ENCODE peak calls at places on chromosome 18, in four cellular contexts. S is K562, O is HepG2, K is WTC11. W is an unnamed sample.

GRCh38 chr18:44826418-44827259 is 146.0 kb downstream of the SETBP1 start:
- DNase-seq in S (no peak), O (no peak), K (no peak), W (no peak)

GRCh38 chr18:59961086-59961485 is 61.3 kb downstream of the PMAIP1 start:
- DNase-seq in S (no peak), O (no peak), K (no peak), W (no peak)

GRCh38 chr18:2988041-2988794 is 24.7 kb downstream of the LPIN2 start:
- DNase-seq in S (no peak), O (no peak), K (no peak), W (no peak)

GRCh38 chr18:27954226-27954625 is 222.7 kb downstream of the CDH2 start:
- DNase-seq in S (no peak), O (no peak), K (no peak), W (no peak)

GRCh38 chr18:5993938-5994337 is 98.6 kb upstream of the TMEM200C start:
- DNase-seq in S (no peak), O (no peak), K (no peak), W (no peak)

GRCh38 chr18:63316612-63317555 is 2.7 kb downstream of the BCL2 start:
- DNase-seq in S (no peak), O (no peak), K (no peak), W (no peak)

GRCh38 chr18:60067426-60068210 is 167.8 kb downstream of the PMAIP1 start:
- DNase-seq in S (no peak), O (no peak), K (no peak), W (no peak)

GRCh38 chr18:9599328-9599727 is 15.0 kb downstream of the PPP4R1 start:
- DNase-seq in S (no peak), O (no peak), K (no peak), W (no peak)

GRCh38 chr18:46754661-46755292 is 2.1 kb downstream of the ST8SIA5 start:
- DNase-seq in S (no peak), O (peak; percentile 2), K (peak; percentile 54), W (no peak)

GRCh38 chr18:23565916-23566547 is 20.3 kb downstream of the NPC1 start:
- DNase-seq in S (no peak), O (no peak), K (no peak), W (no peak)

GRCh38 chr18:51622676-51623075 is 425.2 kb upstream of the MEX3C start:
- DNase-seq in S (no peak), O (no peak), K (peak; percentile 16), W (no peak)

GRCh38 chr18:28331551-28331950 is 154.6 kb upstream of the CDH2 start:
- DNase-seq in S (no peak), O (no peak), K (no peak), W (no peak)

GRCh38 chr18:11095674-11096293 is 53.6 kb downstream of the PIEZO2 start:
- DNase-seq in S (no peak), O (no peak), K (no peak), W (no peak)

GRCh38 chr18:11096839-11097750 is 52.3 kb downstream of the PIEZO2 start:
- DNase-seq in S (no peak), O (no peak), K (no peak), W (no peak)

GRCh38 chr18:11091746-11092145 is 57.6 kb downstream of the PIEZO2 start:
- DNase-seq in S (no peak), O (no peak), K (no peak), W (no peak)

GRCh38 chr18:11095211-11095610 is 54.2 kb downstream of the PIEZO2 start:
- DNase-seq in S (no peak), O (no peak), K (no peak), W (no peak)

GRCh38 chr18:11096411-11096810 is 53.0 kb downstream of the PIEZO2 start:
- DNase-seq in S (no peak), O (no peak), K (no peak), W (no peak)
- TF ChIP-seq ELF4 in S (no peak), O (no peak), K (no peak), W (no peak)

DNA sequence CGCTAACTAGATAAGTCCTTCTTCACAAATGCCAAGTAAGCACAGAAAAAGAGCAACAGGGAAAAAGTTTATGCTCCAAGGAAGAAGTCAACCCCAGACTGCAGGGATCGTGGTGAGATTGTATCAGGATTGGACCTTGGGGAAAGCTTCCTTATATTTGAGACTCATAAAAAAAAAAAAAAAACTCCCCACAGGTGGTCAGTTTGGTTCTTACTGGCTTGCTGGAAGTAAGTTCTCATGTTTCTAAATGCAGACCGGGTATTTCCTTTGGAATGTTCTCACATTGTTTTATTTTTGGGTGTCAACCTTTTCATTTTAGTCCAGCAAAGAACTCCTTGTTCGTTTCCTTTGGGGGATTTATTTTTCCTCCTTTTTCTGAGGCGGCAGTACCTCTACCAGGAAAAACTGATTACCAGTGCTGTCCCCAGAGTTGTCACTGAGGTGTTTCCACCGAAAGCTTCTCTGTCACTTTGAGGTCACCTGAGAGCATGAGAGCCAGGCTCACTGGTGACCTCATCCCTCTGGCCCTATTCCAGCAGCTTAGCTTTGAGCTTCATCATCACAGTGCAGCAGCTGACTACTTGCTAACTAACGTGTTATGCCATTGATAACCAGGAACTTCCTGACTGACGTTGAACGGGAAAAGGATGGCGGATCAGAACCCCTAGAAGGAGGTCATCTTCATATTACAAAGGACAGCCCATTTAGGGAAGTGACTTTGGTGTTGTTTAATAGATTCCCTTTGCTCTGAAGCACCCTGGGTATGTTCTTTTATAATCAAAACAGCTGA is 16.8 kb upstream of the ATP8B1 start:
- DNase-seq in S (peak; percentile 74), O (peak; percentile 71), K (no peak), W (peak; percentile 33)
- TF ChIP-seq ELF4 in S (no peak), O (no peak), K (no peak), W (no peak)

DNA sequence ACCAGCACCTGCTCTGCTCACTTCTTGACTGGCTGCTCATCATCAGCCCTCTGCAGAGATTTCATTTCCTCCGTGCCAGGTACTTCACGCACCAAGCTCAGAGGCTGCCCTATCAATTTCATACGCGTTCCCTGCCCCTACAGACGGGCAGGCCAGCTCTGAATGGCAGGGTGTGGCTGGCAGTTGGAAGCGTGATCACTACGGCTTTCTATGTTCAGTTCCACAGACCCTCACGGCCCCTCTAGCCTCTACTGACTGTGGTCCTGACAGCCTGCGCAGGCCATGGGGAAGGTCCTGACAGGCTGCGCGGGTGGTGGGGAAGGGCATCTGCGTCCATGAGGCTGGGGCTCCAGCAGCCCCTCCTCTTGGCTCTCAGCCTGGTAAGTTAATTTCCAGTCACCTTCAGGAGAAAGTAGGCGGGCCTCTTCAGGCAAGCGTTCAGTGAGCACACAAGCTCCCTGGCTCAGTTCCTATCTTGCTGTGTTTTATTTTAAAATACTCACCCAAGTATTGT is 154.8 kb downstream of the ZNF236 start:
- DNase-seq in S (no peak), O (no peak), K (no peak), W (no peak)
- TF ChIP-seq ELF4 in S (no peak), O (no peak), K (no peak), W (no peak)

GRCh38 chr18:54777989-54778388 is 50.3 kb upstream of the RAB27B start:
- DNase-seq in S (no peak), O (no peak), K (no peak), W (no peak)

GRCh38 chr18:54774971-54775665 is 53.2 kb upstream of the RAB27B start:
- DNase-seq in S (no peak), O (no peak), K (no peak), W (no peak)

GRCh38 chr18:54775686-54776085 is 52.6 kb upstream of the RAB27B start:
- DNase-seq in S (no peak), O (no peak), K (no peak), W (peak; percentile 8)

GRCh38 chr18:54777118-54777791 is 51.0 kb upstream of the RAB27B start:
- DNase-seq in S (no peak), O (no peak), K (no peak), W (no peak)

GRCh38 chr18:54776282-54776977 is 51.8 kb upstream of the RAB27B start:
- DNase-seq in S (no peak), O (peak; percentile 37), K (no peak), W (no peak)
- TF ChIP-seq ELF4 in S (no peak), O (no peak), K (no peak), W (no peak)

DNA sequence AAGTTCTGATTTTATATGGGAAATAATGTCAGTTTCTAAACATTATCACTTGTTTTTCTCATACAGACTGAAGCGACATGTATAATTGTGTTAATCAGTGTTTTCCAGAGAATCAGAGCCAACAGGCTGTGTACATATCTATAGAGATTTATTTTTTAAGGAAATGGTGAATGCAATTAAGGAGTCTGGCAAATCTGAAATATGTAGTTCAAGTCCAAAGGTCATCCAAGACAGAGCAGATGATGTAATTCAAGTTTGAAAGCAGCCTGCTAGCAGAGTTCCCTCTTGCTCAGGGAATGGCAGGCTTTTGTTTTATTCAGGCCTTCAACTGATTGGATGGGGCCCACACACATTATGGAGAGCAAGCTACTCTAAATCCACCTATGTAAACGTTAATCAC is 282.6 kb downstream of the CBLN2 start:
- DNase-seq in S (no peak), O (no peak), K (no peak), W (no peak)
- TF ChIP-seq ELF4 in S (no peak), O (no peak), K (no peak), W (no peak)

DNA sequence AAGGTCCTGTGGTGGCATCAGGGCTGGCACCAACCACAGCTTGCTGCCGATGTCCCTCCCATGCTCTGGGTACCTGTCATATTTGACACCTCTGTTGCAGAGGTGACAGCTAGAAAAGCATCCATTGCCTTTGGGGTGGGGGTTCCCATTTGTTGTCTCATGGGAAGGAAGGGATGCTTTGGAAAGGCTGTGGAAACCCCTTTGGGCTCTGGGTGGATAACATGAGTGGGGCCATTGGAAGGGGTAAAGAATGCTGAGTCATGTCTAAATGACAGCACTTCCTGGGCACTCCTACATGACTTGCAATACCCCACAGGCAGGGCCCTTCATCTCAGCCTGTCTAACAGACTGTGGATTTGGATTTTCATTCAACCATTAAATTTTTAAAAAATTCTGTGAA is 27.8 kb downstream of the CTIF start:
- DNase-seq in S (peak; percentile 61), O (no peak), K (no peak), W (no peak)
- TF ChIP-seq ELF4 in S (peak; percentile 72), O (no peak), K (no peak), W (no peak)

GRCh38 chr18:55768255-55768654 is 180.3 kb upstream of the TCF4 start:
- DNase-seq in S (no peak), O (no peak), K (peak; percentile 27), W (no peak)

GRCh38 chr18:55762424-55762823 is 174.4 kb upstream of the TCF4 start:
- DNase-seq in S (no peak), O (no peak), K (no peak), W (no peak)

GRCh38 chr18:55763805-55764204 is 175.8 kb upstream of the TCF4 start:
- DNase-seq in S (no peak), O (no peak), K (no peak), W (no peak)

GRCh38 chr18:55764382-55764781 is 176.4 kb upstream of the TCF4 start:
- DNase-seq in S (no peak), O (no peak), K (no peak), W (no peak)

DNA sequence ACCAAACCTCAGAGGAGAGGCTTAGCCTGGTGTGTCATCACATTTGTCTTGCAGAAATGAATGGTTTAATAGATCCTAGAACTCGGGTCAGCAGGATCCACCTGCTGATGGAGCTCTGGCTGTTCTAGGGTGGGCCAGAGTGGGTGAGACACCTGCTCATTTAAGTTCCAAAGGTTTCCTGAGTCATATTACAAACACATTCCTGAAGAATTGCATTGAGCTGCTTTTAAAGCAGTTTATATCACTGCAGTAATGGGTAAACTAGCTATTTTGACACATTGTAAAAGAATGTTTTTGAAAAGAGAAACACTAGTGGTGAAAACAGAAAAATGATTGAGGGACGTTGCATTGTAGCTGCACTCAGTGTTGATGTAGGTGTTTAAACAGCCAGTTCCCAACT is 175.3 kb upstream of the TCF4 start:
- DNase-seq in S (no peak), O (no peak), K (no peak), W (no peak)
- TF ChIP-seq ELF4 in S (no peak), O (no peak), K (no peak), W (no peak)